ENCODE peak calls at places on chromosomes 3 and 15, in nine cellular contexts. H is stomach, J is HepG2, Z is transverse colon, X is SK-N-SH, F is K562, S is sigmoid colon, Y is esophagus muscularis mucosa, T is A549. E is an unnamed sample.

GRCh38 chr3:16432714-16433113 is 80.8 kb downstream of the RFTN1 start:
- DNase-seq in H (no peak), X (no peak), F (no peak), S (no peak), T (no peak), Y (no peak), Z (no peak), J (no peak), E (no peak)

GRCh38 chr3:13612829-13613228 is 63.9 kb downstream of the FBLN2 start:
- DNase-seq in F (peak; percentile 37), X (no peak), J (peak; percentile 7), Z (no peak), Y (no peak), T (no peak), S (peak; percentile 76), H (no peak), E (peak; percentile 11)

GRCh38 chr3:134911611-134912604 is 116.8 kb downstream of the EPHB1 start:
- DNase-seq in H (no peak), S (peak; percentile 66), F (no peak), J (no peak), Y (no peak), Z (no peak), T (no peak), X (no peak), E (no peak)

GRCh38 chr15:31100738-31101137 is 787 bp downstream of the TRPM1 start:
- DNase-seq in S (no peak), F (no peak), J (no peak), Y (no peak), X (no peak), Z (no peak), H (no peak), T (no peak), E (no peak)

GRCh38 chr3:119206611-119207511 is 33.5 kb downstream of the UPK1B start:
- DNase-seq in T (peak; percentile 85), H (no peak), J (no peak), Y (no peak), F (peak; percentile 2), X (no peak), Z (no peak), S (no peak), E (no peak)

GRCh38 chr3:13301295-13301987 is 118.7 kb downstream of the NUP210 start:
- DNase-seq in Z (no peak), X (no peak), J (peak; percentile 65), T (peak; percentile 54), S (no peak), F (peak; percentile 54), H (no peak), Y (no peak), E (no peak)

GRCh38 chr3:161415506-161416231 is 44.4 kb upstream of the SPTSSB start:
- DNase-seq in J (no peak), F (no peak), X (no peak), Z (no peak), S (no peak), Y (no peak), T (peak; percentile 62), H (peak; percentile 35), E (no peak)

GRCh38 chr3:159418571-159419526 is 569.8 kb upstream of the IL12A start:
- DNase-seq in X (no peak), S (no peak), H (no peak), Z (no peak), F (no peak), J (no peak), Y (no peak), T (peak; percentile 43), E (no peak)

GRCh38 chr3:46603461-46604062 is 8.8 kb upstream of the FAM240A start:
- DNase-seq in J (no peak), S (no peak), F (no peak), X (no peak), Z (no peak), H (no peak), Y (no peak), T (no peak), E (no peak)

GRCh38 chr3:76673171-76673570 is 366.7 kb upstream of the ROBO2 start:
- DNase-seq in Y (no peak), T (no peak), H (no peak), J (no peak), S (no peak), X (no peak), Z (no peak), F (no peak), E (no peak)

GRCh38 chr3:27326949-27327582 is 42.1 kb downstream of the NEK10 start:
- DNase-seq in Z (no peak), J (no peak), T (no peak), Y (no peak), H (no peak), X (no peak), S (no peak), F (no peak), E (no peak)

GRCh38 chr3:50050361-50050760 is 38.4 kb upstream of the RBM5 start:
- DNase-seq in T (no peak), F (no peak), H (no peak), S (no peak), Z (no peak), Y (no peak), J (peak; percentile 34), X (no peak), E (no peak)

GRCh38 chr3:63974451-63974850 is 48.8 kb downstream of the PSMD6 start:
- DNase-seq in S (no peak), Z (no peak), F (no peak), X (no peak), Y (no peak), J (no peak), T (no peak), H (no peak), E (no peak)

GRCh38 chr3:82163907-82164520 is 402.6 kb upstream of the GBE1 start:
- DNase-seq in J (no peak), T (peak; percentile 33), S (no peak), H (no peak), X (no peak), Y (no peak), F (no peak), Z (no peak), E (no peak)

GRCh38 chr15:45587861-45588170 is 637 bp downstream of the BLOC1S6 start:
- DNase-seq in X (no peak), F (no peak), H (no peak), T (no peak), Y (no peak), S (no peak), J (no peak), Z (no peak), E (no peak)

GRCh38 chr15:34708422-34708821 is 46.4 kb downstream of the GJD2 start:
- DNase-seq in H (no peak), Z (no peak), Y (no peak), S (no peak), T (peak; percentile 46), X (peak; percentile 50), J (peak; percentile 28), F (peak; percentile 78), E (no peak)

GRCh38 chr3:159616234-159616825 is 372.3 kb upstream of the IL12A start:
- DNase-seq in X (no peak), H (peak; percentile 39), F (no peak), T (peak; percentile 67), S (no peak), J (no peak), Y (no peak), Z (peak; percentile 55), E (no peak)

GRCh38 chr3:141955163-141955562 is 78.7 kb downstream of the ATP1B3 start:
- DNase-seq in X (no peak), H (no peak), Y (no peak), S (peak; percentile 37), J (no peak), Z (no peak), F (no peak), T (no peak), E (no peak)

GRCh38 chr3:72163809-72164634 is 379.1 kb upstream of the PROK2 start:
- DNase-seq in Z (peak; percentile 51), F (peak; percentile 89), J (no peak), X (no peak), T (no peak), H (no peak), S (no peak), Y (no peak), E (no peak)

GRCh38 chr15:74302821-74303359 is 64.6 kb downstream of the CYP11A1 start:
- DNase-seq in Y (no peak), F (peak; percentile 50), T (peak; percentile 38), S (peak; percentile 46), X (peak; percentile 93), J (peak; percentile 11), Z (peak; percentile 32), H (peak; percentile 46), E (peak; percentile 55)
- TF ChIP-seq CTCF in Y (peak; percentile 46), F (peak; percentile 72), T (peak; percentile 69), S (no peak), X (peak; percentile 77), J (peak; percentile 71), Z (no peak), H (peak; percentile 46), E (peak; percentile 43)

GRCh38 chr15:36591534-36592411 is 12.3 kb downstream of the CDIN1 start:
- DNase-seq in F (no peak), H (no peak), S (no peak), Y (no peak), T (peak; percentile 10), Z (no peak), X (no peak), J (no peak), E (no peak)
- TF ChIP-seq EP300 in F (no peak), H (no peak), S (no peak), Y (no peak), T (no peak), Z (no peak), X (no peak), J (no peak), E (no peak)

GRCh38 chr3:143327388-143327787 is 207.8 kb downstream of the CHST2 start:
- DNase-seq in J (no peak), S (no peak), X (no peak), Z (no peak), F (no peak), Y (no peak), T (no peak), H (no peak), E (no peak)
- TF ChIP-seq CTCF in J (no peak), S (no peak), X (peak; percentile 32), Z (no peak), F (peak; percentile 7), Y (no peak), T (no peak), H (no peak), E (no peak)

DNA sequence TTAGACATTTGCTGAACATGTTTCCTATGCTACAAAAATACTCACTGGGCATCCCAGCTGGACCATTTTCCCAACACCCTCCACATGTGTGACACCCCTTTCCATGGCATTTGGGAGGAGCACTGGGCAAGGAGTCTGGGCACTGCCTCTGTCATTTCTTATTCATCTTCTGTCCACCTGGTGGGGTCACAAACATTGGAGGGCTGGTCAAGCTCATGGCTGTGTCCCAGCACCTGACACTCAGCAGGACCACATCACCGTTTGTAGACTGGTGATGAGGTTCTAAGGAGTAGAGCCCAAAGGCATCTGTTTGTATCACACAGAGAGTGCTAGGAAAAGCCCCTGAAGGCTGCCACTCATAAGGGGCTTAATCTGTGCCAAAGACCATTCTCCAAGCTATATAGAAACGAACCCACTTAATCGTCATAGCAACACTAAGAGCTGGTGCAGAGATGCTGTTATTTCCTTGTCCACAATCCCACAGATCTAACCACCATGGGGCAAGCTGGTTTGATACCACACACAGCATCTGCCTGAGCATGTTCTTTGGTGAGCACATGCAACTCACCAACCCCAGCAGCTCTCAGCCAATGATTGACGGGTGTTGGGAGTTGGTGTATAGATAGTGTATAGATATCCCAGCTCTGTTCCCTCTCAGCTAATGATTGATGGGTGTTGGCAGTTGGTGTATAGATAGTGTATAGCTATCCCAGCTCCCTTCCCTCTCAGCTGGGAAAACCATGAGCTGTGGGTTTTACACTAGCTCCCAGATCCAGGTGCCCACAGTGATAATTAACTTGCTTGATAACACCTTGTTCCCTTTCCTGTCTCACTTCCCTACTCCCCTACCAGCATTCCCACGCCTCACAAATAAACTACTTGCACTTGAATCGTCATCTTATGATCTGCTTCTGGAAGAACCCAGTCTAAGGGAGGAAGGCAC is 42.7 kb upstream of the ATP2B2 start:
- DNase-seq in H (no peak), T (no peak), S (peak; percentile 15), X (peak; percentile 42), J (no peak), Z (no peak), F (no peak), Y (peak; percentile 62), E (no peak)
- TF ChIP-seq EP300 in H (no peak), T (no peak), S (no peak), X (no peak), J (no peak), Z (no peak), F (no peak), Y (no peak), E (no peak)

E was measured in ovary.